ENCODE peak calls at places on chromosomes 2 and 18, in five cellular contexts. One of them, this sample, is unnamed.

GRCh38 chr2:162435676-162436075 is 91.7 kb downstream of the GCA start:
- DNase-seq in NB4: no peak
- DNase-seq in hepatocyte: no peak
- DNase-seq in AG09309: no peak
- DNase-seq in testis: no peak
- DNase-seq in this sample: no peak

GRCh38 chr2:199465988-199466703 is 8.4 kb upstream of the SATB2 start:
- DNase-seq in NB4: no peak
- DNase-seq in hepatocyte: no peak
- DNase-seq in AG09309: no peak
- DNase-seq in testis: no peak
- DNase-seq in this sample: no peak

GRCh38 chr2:23422089-23423061 is 37.4 kb downstream of the KLHL29 start:
- DNase-seq in NB4: no peak
- DNase-seq in hepatocyte: no peak
- DNase-seq in AG09309: no peak
- DNase-seq in testis: no peak
- DNase-seq in this sample: no peak

GRCh38 chr2:233823731-233824121 is 30.6 kb downstream of the HJURP start:
- DNase-seq in NB4: no peak
- DNase-seq in hepatocyte: no peak
- DNase-seq in AG09309: no peak
- DNase-seq in testis: no peak
- DNase-seq in this sample: no peak

GRCh38 chr2:120818441-120818920 is 82.8 kb downstream of the GLI2 start:
- DNase-seq in NB4: no peak
- DNase-seq in hepatocyte: no peak
- DNase-seq in AG09309: peak; percentile 62
- DNase-seq in testis: peak; percentile 68
- DNase-seq in this sample: no peak

GRCh38 chr2:222410534-222410933 is 13.8 kb upstream of the SGPP2 start:
- DNase-seq in NB4: no peak
- DNase-seq in hepatocyte: peak; percentile 47
- DNase-seq in AG09309: no peak
- DNase-seq in testis: no peak
- DNase-seq in this sample: no peak

GRCh38 chr2:185919155-185919554 is 180.6 kb downstream of the FSIP2 start:
- DNase-seq in NB4: no peak
- DNase-seq in hepatocyte: no peak
- DNase-seq in AG09309: no peak
- DNase-seq in testis: no peak
- DNase-seq in this sample: no peak

GRCh38 chr18:54828986-54829385 is 709 bp downstream of the RAB27B start:
- DNase-seq in NB4: no peak
- DNase-seq in hepatocyte: no peak
- DNase-seq in AG09309: no peak
- DNase-seq in testis: no peak
- DNase-seq in this sample: no peak

GRCh38 chr2:231613054-231613654 is 20.5 kb downstream of the TEX44 start:
- DNase-seq in NB4: no peak
- DNase-seq in hepatocyte: no peak
- DNase-seq in AG09309: no peak
- DNase-seq in testis: no peak
- DNase-seq in this sample: no peak

GRCh38 chr2:20135631-20136050 is 84.2 kb upstream of the LAPTM4A start:
- DNase-seq in NB4: peak; percentile 84
- DNase-seq in hepatocyte: peak; percentile 84
- DNase-seq in AG09309: no peak
- DNase-seq in testis: peak; percentile 81
- DNase-seq in this sample: no peak

GRCh38 chr2:2542966-2543555 is 212.0 kb upstream of the MYT1L start:
- DNase-seq in NB4: no peak
- DNase-seq in hepatocyte: no peak
- DNase-seq in AG09309: no peak
- DNase-seq in testis: peak; percentile 33
- DNase-seq in this sample: no peak

GRCh38 chr2:75484840-75485239 is 75.9 kb downstream of the EVA1A start:
- DNase-seq in NB4: no peak
- DNase-seq in hepatocyte: no peak
- DNase-seq in AG09309: no peak
- DNase-seq in testis: no peak
- DNase-seq in this sample: no peak

GRCh38 chr2:1104364-1104763 is 153.7 kb downstream of the SNTG2 start:
- DNase-seq in NB4: no peak
- DNase-seq in hepatocyte: no peak
- DNase-seq in AG09309: no peak
- DNase-seq in testis: no peak
- DNase-seq in this sample: no peak

GRCh38 chr18:46155652-46156051 is 51.5 kb downstream of the HAUS1 start:
- DNase-seq in NB4: no peak
- DNase-seq in hepatocyte: no peak
- DNase-seq in AG09309: peak; percentile 65
- DNase-seq in testis: no peak
- DNase-seq in this sample: no peak

GRCh38 chr2:164910091-164910899 is 45.0 kb downstream of the SLC38A11 start:
- DNase-seq in NB4: no peak
- DNase-seq in hepatocyte: peak; percentile 80
- DNase-seq in AG09309: peak; percentile 55
- DNase-seq in testis: no peak
- DNase-seq in this sample: no peak

GRCh38 chr2:66577331-66578041 is 142.6 kb downstream of the MEIS1 start:
- DNase-seq in NB4: no peak
- DNase-seq in hepatocyte: peak; percentile 15
- DNase-seq in AG09309: no peak
- DNase-seq in testis: no peak
- DNase-seq in this sample: no peak

GRCh38 chr18:12862467-12862866 is 21.6 kb downstream of the PTPN2 start:
- DNase-seq in NB4: no peak
- DNase-seq in hepatocyte: peak; percentile 76
- DNase-seq in AG09309: no peak
- DNase-seq in testis: no peak
- DNase-seq in this sample: no peak

GRCh38 chr2:127072380-127072779 is 34.6 kb downstream of the BIN1 start:
- DNase-seq in NB4: no peak
- DNase-seq in hepatocyte: no peak
- DNase-seq in AG09309: no peak
- DNase-seq in testis: no peak
- DNase-seq in this sample: no peak

GRCh38 chr2:200534572-200534971 is 8.6 kb downstream of the SGO2 start:
- DNase-seq in NB4: no peak
- DNase-seq in hepatocyte: no peak
- DNase-seq in AG09309: no peak
- DNase-seq in testis: no peak
- DNase-seq in this sample: no peak

GRCh38 chr2:64839844-64840243 is 149.4 kb upstream of the SLC1A4 start:
- DNase-seq in NB4: peak; percentile 84
- DNase-seq in hepatocyte: no peak
- DNase-seq in AG09309: no peak
- DNase-seq in testis: no peak
- DNase-seq in this sample: no peak

GRCh38 chr2:46297546-46298271 is 502 bp downstream of the EPAS1 start:
- DNase-seq in NB4: peak; percentile 22
- DNase-seq in hepatocyte: peak; percentile 90
- DNase-seq in AG09309: no peak
- DNase-seq in testis: peak; percentile 69
- DNase-seq in this sample: peak; percentile 35

GRCh38 chr2:231000211-231000904 is 4.4 kb downstream of the SPATA3 start:
- DNase-seq in NB4: no peak
- DNase-seq in hepatocyte: no peak
- DNase-seq in AG09309: no peak
- DNase-seq in testis: peak; percentile 43
- DNase-seq in this sample: no peak

GRCh38 chr18:39191931-39192330 is 1626.3 kb upstream of the CELF4 start:
- DNase-seq in NB4: no peak
- DNase-seq in hepatocyte: no peak
- DNase-seq in AG09309: no peak
- DNase-seq in testis: no peak
- DNase-seq in this sample: no peak

GRCh38 chr2:168851674-168852320 is 38.4 kb downstream of the SPC25 start:
- DNase-seq in NB4: no peak
- DNase-seq in hepatocyte: peak; percentile 34
- DNase-seq in AG09309: peak; percentile 10
- DNase-seq in testis: peak; percentile 73
- DNase-seq in this sample: no peak

GRCh38 chr2:174697267-174697666 is 67.0 kb downstream of the CHRNA1 start:
- DNase-seq in NB4: peak; percentile 80
- DNase-seq in hepatocyte: peak; percentile 76
- DNase-seq in AG09309: no peak
- DNase-seq in testis: peak; percentile 71
- DNase-seq in this sample: peak; percentile 34

DNA sequence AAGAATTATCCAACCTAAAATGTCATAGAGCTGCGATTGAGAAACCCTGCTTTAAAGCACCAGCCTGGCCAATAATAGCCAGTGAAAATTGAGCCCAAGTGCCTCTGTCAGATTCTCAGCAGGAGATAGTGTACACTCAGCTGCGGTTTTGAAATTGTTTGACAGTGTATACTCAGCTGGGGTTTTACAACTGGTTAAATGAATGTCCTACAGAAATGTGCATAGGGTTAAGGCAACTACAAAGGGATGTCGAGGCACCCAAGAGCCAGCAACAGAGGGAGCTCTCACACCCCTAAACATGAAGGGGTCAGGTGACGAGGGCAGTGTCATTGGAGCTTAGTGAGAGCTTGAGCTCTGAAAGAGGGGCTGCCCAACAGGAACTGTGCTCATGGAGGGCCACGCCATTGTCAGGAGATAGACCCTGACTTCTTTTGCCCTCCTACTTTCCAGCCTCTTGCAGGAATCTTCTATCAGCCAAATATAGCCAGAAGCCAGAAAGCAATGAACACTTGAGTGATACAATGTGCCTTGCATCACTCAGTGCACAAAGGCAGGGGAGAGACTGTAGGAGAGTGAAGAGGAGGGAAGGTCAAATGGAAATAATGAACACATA is 15.1 kb downstream of the ACTG2 start:
- DNase-seq in NB4: peak; percentile 75
- DNase-seq in hepatocyte: peak; percentile 23
- DNase-seq in AG09309: peak; percentile 40
- DNase-seq in testis: no peak
- DNase-seq in this sample: peak; percentile 24
- TF ChIP-seq CTCF in NB4: peak; percentile 72
- TF ChIP-seq CTCF in hepatocyte: peak; percentile 21
- TF ChIP-seq CTCF in AG09309: peak; percentile 36
- TF ChIP-seq CTCF in testis: no peak
- TF ChIP-seq CTCF in this sample: no peak

GRCh38 chr2:58871469-58872142 is 630.5 kb upstream of the FANCL start:
- DNase-seq in NB4: no peak
- DNase-seq in hepatocyte: no peak
- DNase-seq in AG09309: no peak
- DNase-seq in testis: no peak
- DNase-seq in this sample: no peak
- TF ChIP-seq CTCF in NB4: no peak
- TF ChIP-seq CTCF in hepatocyte: no peak
- TF ChIP-seq CTCF in AG09309: peak; percentile 4
- TF ChIP-seq CTCF in testis: no peak
- TF ChIP-seq CTCF in this sample: no peak

GRCh38 chr2:84078466-84078865 is 380.6 kb downstream of the SUCLG1 start:
- DNase-seq in NB4: no peak
- DNase-seq in hepatocyte: no peak
- DNase-seq in AG09309: no peak
- DNase-seq in testis: no peak
- DNase-seq in this sample: no peak

DNA sequence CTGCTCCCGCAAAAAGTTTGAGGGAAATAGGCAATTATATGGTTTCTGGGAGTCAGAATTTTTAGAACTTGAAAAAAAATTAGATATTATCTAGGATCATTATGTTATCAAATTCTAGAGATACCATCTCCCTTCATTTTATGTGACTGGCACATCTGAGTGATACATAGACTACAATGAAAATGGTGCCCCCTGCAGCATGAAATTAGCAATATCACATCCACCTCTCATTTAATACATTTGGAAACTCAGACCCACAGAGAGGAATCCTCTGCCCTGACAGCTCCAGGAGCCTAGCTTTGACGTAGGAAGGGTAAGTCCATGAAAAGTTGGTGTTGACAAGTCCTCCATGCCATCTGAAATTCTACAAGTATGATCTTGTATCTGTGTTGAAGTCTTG is 381.6 kb downstream of the SUCLG1 start:
- DNase-seq in NB4: peak; percentile 46
- DNase-seq in hepatocyte: peak; percentile 48
- DNase-seq in AG09309: no peak
- DNase-seq in testis: peak; percentile 65
- DNase-seq in this sample: no peak
- TF ChIP-seq CTCF in NB4: peak; percentile 59
- TF ChIP-seq CTCF in hepatocyte: peak; percentile 52
- TF ChIP-seq CTCF in AG09309: peak; percentile 9
- TF ChIP-seq CTCF in testis: no peak
- TF ChIP-seq CTCF in this sample: no peak

GRCh38 chr2:68736086-68736485 is 1.5 kb downstream of the ARHGAP25 start:
- DNase-seq in NB4: no peak
- DNase-seq in hepatocyte: no peak
- DNase-seq in AG09309: no peak
- DNase-seq in testis: no peak
- DNase-seq in this sample: no peak

GRCh38 chr2:68732533-68732932 is 2.1 kb upstream of the ARHGAP25 start:
- DNase-seq in NB4: no peak
- DNase-seq in hepatocyte: no peak
- DNase-seq in AG09309: no peak
- DNase-seq in testis: peak; percentile 67
- DNase-seq in this sample: no peak

GRCh38 chr2:68734176-68734575 is 435 bp upstream of the ARHGAP25 start:
- DNase-seq in NB4: peak; percentile 52
- DNase-seq in hepatocyte: no peak
- DNase-seq in AG09309: no peak
- DNase-seq in testis: no peak
- DNase-seq in this sample: no peak

GRCh38 chr2:68733365-68733764 is 1.2 kb upstream of the ARHGAP25 start:
- DNase-seq in NB4: no peak
- DNase-seq in hepatocyte: no peak
- DNase-seq in AG09309: no peak
- DNase-seq in testis: no peak
- DNase-seq in this sample: no peak

DNA sequence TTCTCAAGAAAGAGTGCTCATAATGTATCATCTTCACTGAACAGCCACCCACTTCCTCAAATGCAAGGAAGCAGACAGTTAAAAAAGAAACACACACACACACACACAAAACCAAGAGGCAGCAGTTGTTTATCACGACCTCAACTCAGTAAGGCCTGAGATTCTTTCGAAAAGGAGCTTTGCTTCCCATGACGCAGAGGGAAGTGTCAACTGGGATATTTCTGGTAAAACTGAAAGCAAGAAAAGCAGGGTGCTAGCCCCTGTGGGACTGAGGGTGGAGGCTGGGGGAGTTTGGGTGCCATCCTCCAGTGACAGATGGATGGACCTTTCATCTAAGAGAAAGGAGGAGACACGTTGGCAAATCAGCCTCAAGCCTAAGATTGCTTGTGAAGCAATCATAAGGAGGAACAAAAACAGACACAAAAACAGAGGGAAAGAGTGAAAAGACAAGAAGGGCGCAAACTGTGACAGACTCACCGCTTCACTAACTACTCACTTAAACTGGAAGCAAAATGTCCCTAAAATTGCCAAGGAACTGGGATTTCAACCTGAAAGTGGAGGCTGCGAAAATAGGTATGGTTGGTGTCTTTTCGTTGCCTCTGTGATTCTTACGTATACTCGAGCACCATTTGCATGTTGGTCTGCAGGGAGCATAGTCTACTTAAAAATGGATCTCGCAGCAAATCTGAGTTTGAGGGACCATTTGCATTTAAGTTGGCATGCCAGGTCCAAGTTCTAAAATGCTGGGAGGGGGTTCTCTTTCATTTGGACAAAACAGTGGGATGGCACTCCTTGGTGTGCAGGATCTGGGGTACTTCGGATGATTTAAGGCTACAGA is at the start of gene ARHGAP25:
- DNase-seq in NB4: peak; percentile 89
- DNase-seq in hepatocyte: no peak
- DNase-seq in AG09309: no peak
- DNase-seq in testis: no peak
- DNase-seq in this sample: no peak
- TF ChIP-seq CTCF in NB4: no peak
- TF ChIP-seq CTCF in hepatocyte: no peak
- TF ChIP-seq CTCF in AG09309: no peak
- TF ChIP-seq CTCF in testis: no peak
- TF ChIP-seq CTCF in this sample: no peak

This sample was measured in natural killer cell.